ENCODE peak calls at places on chromosomes 12 and 14, in four cellular contexts. One of them, this sample, is unnamed. For H3K79me2, the result is how much of the 10 kb centered on the place peaks cover.

GRCh38 chr12:96140110-96140509 is 54.1 kb upstream of the ELK3 start:
- DNase-seq in mesendoderm: no peak
- DNase-seq in H9: no peak
- DNase-seq in H1: no peak
- DNase-seq in this sample: no peak

GRCh38 chr12:21910642-21911041 is 30.6 kb downstream of the ABCC9 start:
- DNase-seq in mesendoderm: peak
- DNase-seq in H1: no peak
- DNase-seq in H9: no peak
- DNase-seq in this sample: no peak

GRCh38 chr12:123269395-123269892 is 2.2 kb downstream of the CDK2AP1 start:
- DNase-seq in H1: peak
- DNase-seq in mesendoderm: peak
- DNase-seq in H9: peak
- DNase-seq in this sample: no peak

GRCh38 chr14:68627050-68627867 is 165.6 kb downstream of the ZFP36L1 start:
- DNase-seq in mesendoderm: peak
- DNase-seq in H1: peak
- DNase-seq in H9: no peak
- DNase-seq in this sample: peak

GRCh38 chr12:2052861-2053674 is at the start of gene CACNA1C:
- DNase-seq in H9: peak
- DNase-seq in mesendoderm: peak
- DNase-seq in H1: peak
- DNase-seq in this sample: peak

GRCh38 chr14:73591690-73592448 is at the start of gene ACOT4:
- DNase-seq in H1: peak
- DNase-seq in mesendoderm: peak
- DNase-seq in H9: peak
- DNase-seq in this sample: peak

GRCh38 chr14:34649344-34649743 is 19.4 kb upstream of the SNX6 start:
- DNase-seq in H9: no peak
- DNase-seq in H1: no peak
- DNase-seq in mesendoderm: no peak
- DNase-seq in this sample: no peak

GRCh38 chr12:47715393-47715876 is 9.6 kb upstream of the RPAP3 start:
- DNase-seq in H9: peak
- DNase-seq in H1: peak
- DNase-seq in mesendoderm: peak
- DNase-seq in this sample: peak

GRCh38 chr12:120536064-120536791 is 2.1 kb downstream of the RNF10 start:
- DNase-seq in H9: no peak
- DNase-seq in mesendoderm: no peak
- DNase-seq in H1: no peak
- DNase-seq in this sample: peak

GRCh38 chr14:33186656-33187055 is 248.0 kb downstream of the NPAS3 start:
- DNase-seq in H9: no peak
- DNase-seq in mesendoderm: no peak
- DNase-seq in H1: no peak
- DNase-seq in this sample: no peak

GRCh38 chr12:31578632-31579031 is 12.3 kb downstream of the DENND5B start:
- DNase-seq in mesendoderm: no peak
- DNase-seq in H9: no peak
- DNase-seq in H1: no peak
- DNase-seq in this sample: no peak

GRCh38 chr14:85252011-85252410 is 277.9 kb upstream of the FLRT2 start:
- DNase-seq in mesendoderm: no peak
- DNase-seq in H1: no peak
- DNase-seq in H9: no peak
- DNase-seq in this sample: no peak

GRCh38 chr14:22981090-22982012 is 1.0 kb downstream of the AJUBA start:
- DNase-seq in H9: peak
- DNase-seq in H1: peak
- DNase-seq in mesendoderm: peak
- DNase-seq in this sample: peak

GRCh38 chr12:108630481-108631207 is 3.0 kb downstream of the SELPLG start:
- DNase-seq in H9: no peak
- DNase-seq in H1: no peak
- DNase-seq in mesendoderm: no peak
- DNase-seq in this sample: peak

GRCh38 chr14:105314287-105315185 is at the start of gene PACS2:
- DNase-seq in H1: peak
- DNase-seq in mesendoderm: peak
- DNase-seq in H9: peak
- DNase-seq in this sample: peak

GRCh38 chr14:104665663-104666522 is 23.5 kb upstream of the INF2 start:
- DNase-seq in mesendoderm: peak
- DNase-seq in H1: no peak
- DNase-seq in H9: peak
- DNase-seq in this sample: peak

GRCh38 chr12:124923906-124924734 is 9.7 kb upstream of the UBC start:
- DNase-seq in H1: no peak
- DNase-seq in H9: peak
- DNase-seq in mesendoderm: peak
- DNase-seq in this sample: peak

GRCh38 chr12:106684497-106684896 is 90.0 kb upstream of the RIC8B start:
- DNase-seq in mesendoderm: no peak
- DNase-seq in H9: no peak
- DNase-seq in H1: peak
- DNase-seq in this sample: no peak

GRCh38 chr14:66078031-66078430 is 408.1 kb upstream of the CCDC196 start:
- DNase-seq in mesendoderm: no peak
- DNase-seq in H9: no peak
- DNase-seq in H1: no peak
- DNase-seq in this sample: no peak

GRCh38 chr14:34741840-34742239 is 27.4 kb upstream of the CFL2 start:
- DNase-seq in H1: no peak
- DNase-seq in mesendoderm: no peak
- DNase-seq in H9: no peak
- DNase-seq in this sample: no peak

GRCh38 chr12:12097821-12098688 is 27.3 kb downstream of the BCL2L14 start:
- DNase-seq in H9: no peak
- DNase-seq in mesendoderm: no peak
- DNase-seq in H1: no peak
- DNase-seq in this sample: no peak

GRCh38 chr12:43945983-43946382 is 110.1 kb downstream of the TMEM117 start:
- DNase-seq in H1: no peak
- DNase-seq in mesendoderm: no peak
- DNase-seq in H9: no peak
- DNase-seq in this sample: no peak

GRCh38 chr12:57726151-57726883 is 12.2 kb downstream of the AGAP2 start:
- DNase-seq in H1: peak
- DNase-seq in mesendoderm: peak
- DNase-seq in H9: peak
- DNase-seq in this sample: no peak

GRCh38 chr12:89334770-89335169 is 17.5 kb downstream of the DUSP6 start:
- DNase-seq in H1: no peak
- DNase-seq in H9: no peak
- DNase-seq in mesendoderm: no peak
- DNase-seq in this sample: peak

GRCh38 chr14:65255583-65256443 is 153.5 kb upstream of the MAX start:
- DNase-seq in mesendoderm: peak
- DNase-seq in H1: peak
- DNase-seq in H9: peak
- DNase-seq in this sample: peak

GRCh38 chr14:73913256-73913655 is 26.6 kb downstream of the ZNF410 start:
- DNase-seq in mesendoderm: no peak
- DNase-seq in H1: no peak
- DNase-seq in H9: no peak
- DNase-seq in this sample: no peak

GRCh38 chr12:92118826-92119536 is 26.7 kb downstream of the BTG1 start:
- DNase-seq in mesendoderm: no peak
- DNase-seq in H1: no peak
- DNase-seq in H9: no peak
- DNase-seq in this sample: peak
- H3K79me2 ChIP-seq in mesendoderm: under half
- H3K79me2 ChIP-seq in H1: under half
- H3K79me2 ChIP-seq in H9: under half
- H3K79me2 ChIP-seq in this sample: under half

GRCh38 chr12:3204716-3205617 is 127.8 kb downstream of the TSPAN9 start:
- DNase-seq in H1: no peak
- DNase-seq in H9: no peak
- DNase-seq in mesendoderm: no peak
- DNase-seq in this sample: no peak
- H3K18ac ChIP-seq in H1: no peak
- H3K18ac ChIP-seq in H9: no peak
- H3K18ac ChIP-seq in mesendoderm: no peak
- H3K18ac ChIP-seq in this sample: no peak

DNA sequence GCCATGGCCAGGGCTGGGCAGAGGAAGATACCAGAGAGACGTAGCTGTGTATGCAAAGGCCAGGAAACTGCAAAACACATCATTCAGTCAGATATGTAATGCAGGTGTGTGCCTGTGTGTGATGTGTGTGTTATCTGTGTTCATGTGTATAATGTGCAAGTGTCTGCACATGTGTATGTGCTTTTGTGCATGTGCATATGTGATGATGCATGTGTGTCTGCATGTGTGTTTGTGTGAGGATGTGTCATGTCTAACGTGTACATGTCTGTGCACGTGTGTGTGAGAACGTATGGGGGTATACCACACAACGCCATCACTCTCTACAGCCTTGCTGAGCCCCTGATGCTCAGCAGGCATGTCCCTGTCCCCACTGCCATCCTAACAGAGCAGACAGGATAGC is 9.7 kb downstream of the DIO3 start:
- DNase-seq in H1: no peak
- DNase-seq in mesendoderm: no peak
- DNase-seq in H9: no peak
- DNase-seq in this sample: no peak
- H3K79me2 ChIP-seq in H1: under half
- H3K79me2 ChIP-seq in mesendoderm: under half
- H3K79me2 ChIP-seq in H9: under half
- H3K79me2 ChIP-seq in this sample: under half

GRCh38 chr14:99011385-99011784 is 260.6 kb downstream of the BCL11B start:
- DNase-seq in H1: no peak
- DNase-seq in mesendoderm: no peak
- DNase-seq in H9: no peak
- DNase-seq in this sample: no peak
- H3K18ac ChIP-seq in H1: peak
- H3K18ac ChIP-seq in mesendoderm: no peak
- H3K18ac ChIP-seq in H9: no peak
- H3K18ac ChIP-seq in this sample: no peak

DNA sequence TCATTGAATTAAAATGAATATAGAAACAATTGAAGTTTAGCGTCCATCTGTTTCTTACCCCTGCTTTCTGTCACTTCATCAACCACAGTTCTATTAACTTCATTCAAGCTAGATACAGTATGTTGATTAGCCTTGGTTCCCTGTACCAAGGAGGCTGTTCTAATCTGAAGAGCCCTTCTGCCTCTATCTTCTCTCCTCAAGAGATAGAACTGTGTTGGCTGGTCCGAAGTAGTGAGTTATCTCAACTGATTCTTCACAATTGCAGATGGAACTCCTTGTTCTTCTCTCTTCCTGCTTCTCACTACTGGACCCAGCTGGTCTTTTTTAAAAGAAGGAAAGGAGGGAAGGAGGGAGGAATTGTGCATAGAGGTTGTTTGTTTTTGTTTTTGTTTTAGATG is 82.1 kb upstream of the TRAF3 start:
- DNase-seq in H9: no peak
- DNase-seq in mesendoderm: peak
- DNase-seq in H1: no peak
- DNase-seq in this sample: no peak
- H3K79me2 ChIP-seq in H9: under half
- H3K79me2 ChIP-seq in mesendoderm: under half
- H3K79me2 ChIP-seq in H1: under half
- H3K79me2 ChIP-seq in this sample: under half

GRCh38 chr12:130646690-130647089 is 69.4 kb downstream of the RIMBP2 start:
- DNase-seq in H1: no peak
- DNase-seq in mesendoderm: no peak
- DNase-seq in H9: no peak
- DNase-seq in this sample: no peak

GRCh38 chr12:130644124-130644523 is 72.0 kb downstream of the RIMBP2 start:
- DNase-seq in H1: no peak
- DNase-seq in mesendoderm: no peak
- DNase-seq in H9: no peak
- DNase-seq in this sample: no peak

GRCh38 chr12:130647814-130648213 is 68.3 kb downstream of the RIMBP2 start:
- DNase-seq in H9: no peak
- DNase-seq in H1: no peak
- DNase-seq in mesendoderm: no peak
- DNase-seq in this sample: no peak

GRCh38 chr12:130641571-130642184 is 74.4 kb downstream of the RIMBP2 start:
- DNase-seq in mesendoderm: no peak
- DNase-seq in H1: no peak
- DNase-seq in H9: no peak
- DNase-seq in this sample: no peak

GRCh38 chr12:130644566-130644965 is 71.5 kb downstream of the RIMBP2 start:
- DNase-seq in H9: no peak
- DNase-seq in mesendoderm: no peak
- DNase-seq in H1: no peak
- DNase-seq in this sample: no peak
- H3K18ac ChIP-seq in H9: no peak
- H3K18ac ChIP-seq in mesendoderm: no peak
- H3K18ac ChIP-seq in H1: no peak
- H3K18ac ChIP-seq in this sample: no peak